ENCODE peak calls at places on chromosomes 2 and 18, in five cellular contexts. X is lower lobe of right lung, U is RWPE1, E is left ventricle myocardium inferior, K is GM12878. N is an unnamed sample.

GRCh38 chr2:84938194-84938879 is 32.6 kb upstream of the KCMF1 start:
- DNase-seq in X (no peak), U (no peak), E (no peak), K (peak), N (no peak)

GRCh38 chr18:4333043-4333442 is 122.1 kb downstream of the DLGAP1 start:
- DNase-seq in X (no peak), U (no peak), E (no peak), K (no peak), N (no peak)

GRCh38 chr2:58044145-58044544 is 2.5 kb upstream of the VRK2 start:
- DNase-seq in X (no peak), U (no peak), E (no peak), K (no peak), N (no peak)

GRCh38 chr2:105287692-105288091 is 41.8 kb downstream of the TGFBRAP1 start:
- DNase-seq in X (no peak), U (peak), E (no peak), K (peak), N (no peak)

GRCh38 chr18:22169011-22169888 is at the start of gene GATA6:
- DNase-seq in X (peak), U (peak), E (peak), K (no peak), N (no peak)

GRCh38 chr2:235820571-235820970 is 326.7 kb downstream of the AGAP1 start:
- DNase-seq in X (no peak), U (no peak), E (no peak), K (no peak), N (no peak)

GRCh38 chr2:11236335-11236734 is 81.1 kb downstream of the SLC66A3 start:
- DNase-seq in X (no peak), U (no peak), E (no peak), K (no peak), N (no peak)

GRCh38 chr2:204110250-204111183 is 174.0 kb downstream of the ICOS start:
- DNase-seq in X (no peak), U (no peak), E (no peak), K (no peak), N (no peak)

GRCh38 chr2:208006833-208007232 is 18.5 kb downstream of the PLEKHM3 start:
- DNase-seq in X (no peak), U (peak), E (no peak), K (no peak), N (no peak)

GRCh38 chr2:9258953-9259399 is 52.4 kb downstream of the ASAP2 start:
- DNase-seq in X (no peak), U (no peak), E (peak), K (no peak), N (no peak)

GRCh38 chr2:15667579-15668556 is 76.2 kb downstream of the DDX1 start:
- DNase-seq in X (no peak), U (no peak), E (no peak), K (no peak), N (no peak)

GRCh38 chr2:164981217-164981990 is 26.1 kb upstream of the SLC38A11 start:
- DNase-seq in X (no peak), U (no peak), E (no peak), K (no peak), N (no peak)

GRCh38 chr2:158828378-158829136 is 33.4 kb downstream of the DAPL1 start:
- DNase-seq in X (no peak), U (no peak), E (no peak), K (no peak), N (no peak)

GRCh38 chr2:62785810-62786593 is 80.5 kb downstream of the EHBP1 start:
- DNase-seq in X (no peak), U (peak), E (no peak), K (no peak), N (no peak)

GRCh38 chr2:204842731-204843490 is 297.6 kb downstream of the PARD3B start:
- DNase-seq in X (no peak), U (peak), E (no peak), K (no peak), N (no peak)

GRCh38 chr2:65070172-65070830 is 14.1 kb downstream of the CEP68 start:
- DNase-seq in X (no peak), U (peak), E (no peak), K (no peak), N (no peak)

GRCh38 chr2:85794491-85795121 is 40.8 kb downstream of the ATOH8 start:
- DNase-seq in X (no peak), U (no peak), E (no peak), K (no peak), N (peak)

GRCh38 chr2:233124449-233125080 is 64.4 kb downstream of the INPP5D start:
- DNase-seq in X (no peak), U (no peak), E (no peak), K (peak), N (peak)

GRCh38 chr2:162063281-162063680 is 10.7 kb downstream of the DPP4 start:
- DNase-seq in X (no peak), U (no peak), E (no peak), K (no peak), N (no peak)

GRCh38 chr2:138010890-138011289 is 46.6 kb downstream of the HNMT start:
- DNase-seq in X (no peak), U (no peak), E (no peak), K (no peak), N (no peak)

GRCh38 chr2:151302286-151302878 is 12.9 kb upstream of the NMI start:
- DNase-seq in X (no peak), U (no peak), E (no peak), K (no peak), N (no peak)

GRCh38 chr2:18077724-18078123 is 199.3 kb downstream of the KCNS3 start:
- DNase-seq in X (no peak), U (peak), E (no peak), K (no peak), N (no peak)

GRCh38 chr2:112137516-112138142 is 556 bp upstream of the FBLN7 start:
- DNase-seq in X (no peak), U (peak), E (no peak), K (no peak), N (no peak)

GRCh38 chr18:79903787-79904356 is 47.6 kb downstream of the SLC66A2 start:
- DNase-seq in X (no peak), U (no peak), E (no peak), K (no peak), N (peak)

GRCh38 chr2:239822146-239822945 is 202.8 kb downstream of the NDUFA10 start:
- DNase-seq in X (no peak), U (no peak), E (no peak), K (peak), N (no peak)

GRCh38 chr2:64406407-64406774 is 47.6 kb upstream of the LGALSL start:
- DNase-seq in X (no peak), U (no peak), E (peak), K (no peak), N (no peak)

GRCh38 chr2:26696352-26696816 is 3.9 kb downstream of the KCNK3 start:
- DNase-seq in X (no peak), U (peak), E (no peak), K (no peak), N (no peak)

GRCh38 chr18:58213931-58214431 is 170.0 kb downstream of the NEDD4L start:
- DNase-seq in X (no peak), U (no peak), E (no peak), K (no peak), N (no peak)

GRCh38 chr2:6556755-6557154 is 309.0 kb downstream of the CMPK2 start:
- DNase-seq in X (no peak), U (peak), E (no peak), K (no peak), N (no peak)

GRCh38 chr2:219285894-219286425 is 6.8 kb downstream of the DNAJB2 start:
- DNase-seq in X (no peak), U (peak), E (no peak), K (no peak), N (peak)

GRCh38 chr2:109210431-109211200 is 81.6 kb downstream of the SH3RF3 start:
- DNase-seq in X (no peak), U (no peak), E (no peak), K (no peak), N (no peak)

GRCh38 chr2:142876423-142876822 is 1.0 kb upstream of the KYNU start:
- DNase-seq in X (no peak), U (no peak), E (no peak), K (no peak), N (no peak)

GRCh38 chr2:73257425-73258125 is 23.5 kb downstream of the CCT7 start:
- DNase-seq in X (peak), U (no peak), E (no peak), K (no peak), N (no peak)

GRCh38 chr18:25230658-25231326 is 121.2 kb downstream of the ZNF521 start:
- DNase-seq in X (peak), U (no peak), E (peak), K (no peak), N (no peak)

GRCh38 chr2:205731521-205731965 is 49.2 kb downstream of the NRP2 start:
- DNase-seq in X (no peak), U (no peak), E (no peak), K (no peak), N (no peak)

GRCh38 chr2:200446612-200447011 is 63.3 kb downstream of the KCTD18 start:
- DNase-seq in X (no peak), U (no peak), E (no peak), K (no peak), N (no peak)

GRCh38 chr2:86790828-86791561 is at the start of gene CD8A:
- DNase-seq in X (no peak), U (no peak), E (no peak), K (no peak), N (no peak)

GRCh38 chr2:10278029-10278762 is 24.5 kb upstream of the HPCAL1 start:
- DNase-seq in X (peak), U (no peak), E (peak), K (no peak), N (no peak)

GRCh38 chr2:56102866-56103265 is 80.9 kb upstream of the CCDC85A start:
- DNase-seq in X (no peak), U (no peak), E (no peak), K (no peak), N (no peak)

N was measured in chondrocyte.